ENCODE peak calls at places on chromosome 19, in eight cellular contexts. F is AG10803; D is activated naive CD8-positive, alpha-beta T cell treated with anti-CD3 and anti-CD28 coated beads, Interleukin-2, amount 50 U/mL, for 24 hours; P is cardiac fibroblast; J is NCI-H2029; I is activated CD4-positive, alpha-beta T cell treated with anti-CD3 and anti-CD28 coated beads for 24 hours; L is memory B cell; W is choroid plexus epithelial cell. C is an unnamed sample.

GRCh38 chr19:49200238-49200862 is 42.8 kb downstream of the TRPM4 start:
- DNase-seq in F (no peak), P (peak; percentile 15), D (peak; percentile 22), L (no peak), I (no peak), W (peak; percentile 11), J (no peak), C (no peak)

GRCh38 chr19:38679839-38680238 is 32.4 kb downstream of the ACTN4 start:
- DNase-seq in I (no peak), F (peak; percentile 56), J (no peak), L (no peak), P (no peak), D (no peak), W (no peak), C (peak; percentile 63)

GRCh38 chr19:10961763-10962536 is 1.1 kb downstream of the SMARCA4 start:
- DNase-seq in P (no peak), W (no peak), D (no peak), J (no peak), F (no peak), L (no peak), I (no peak), C (peak; percentile 12)

GRCh38 chr19:27772059-27772458 is 1440.9 kb downstream of the UQCRFS1 start:
- DNase-seq in L (no peak), I (no peak), P (no peak), D (no peak), J (no peak), F (no peak), W (no peak), C (no peak)

GRCh38 chr19:41351339-41352245 is 2.1 kb downstream of the TGFB1 start:
- DNase-seq in J (no peak), P (peak; percentile 63), L (peak; percentile 89), D (peak; percentile 83), I (peak; percentile 68), W (peak; percentile 55), F (peak; percentile 42), C (peak; percentile 42)

GRCh38 chr19:35272122-35272715 is 3.5 kb downstream of the USF2 start:
- DNase-seq in P (no peak), L (no peak), J (no peak), F (no peak), D (no peak), W (no peak), I (no peak), C (no peak)

GRCh38 chr19:13033819-13034611 is 38.7 kb downstream of the NFIX start:
- DNase-seq in F (peak; percentile 77), D (peak; percentile 70), I (no peak), L (peak; percentile 52), J (peak; percentile 96), P (peak; percentile 79), W (peak; percentile 48), C (peak; percentile 45)

GRCh38 chr19:35509861-35510625 is 3.4 kb downstream of the DMKN start:
- DNase-seq in D (peak; percentile 88), L (peak; percentile 86), I (peak; percentile 68), W (peak; percentile 34), P (peak; percentile 57), J (peak; percentile 44), F (peak; percentile 23), C (peak; percentile 22)

GRCh38 chr19:51691122-51692064 is 1.7 kb upstream of the SPACA6 start:
- DNase-seq in J (no peak), W (peak; percentile 67), I (no peak), F (peak; percentile 67), D (no peak), L (no peak), P (peak; percentile 80), C (peak; percentile 65)

GRCh38 chr19:43315851-43316250 is 37.6 kb upstream of the CD177 start:
- DNase-seq in D (no peak), W (no peak), F (no peak), J (no peak), I (no peak), L (no peak), P (no peak), C (no peak)

GRCh38 chr19:55464039-55464668 is 397 bp downstream of the C19orf85 start:
- DNase-seq in P (no peak), I (no peak), F (no peak), L (no peak), W (no peak), D (no peak), J (no peak), C (no peak)

GRCh38 chr19:38692458-38693379 is 45.3 kb downstream of the ACTN4 start:
- DNase-seq in P (no peak), L (no peak), F (no peak), W (no peak), J (no peak), I (no peak), D (no peak), C (no peak)

GRCh38 chr19:48543121-48543710 is 8.8 kb upstream of the SULT2B1 start:
- DNase-seq in J (peak; percentile 84), P (peak; percentile 64), D (no peak), L (no peak), F (peak; percentile 37), W (no peak), I (no peak), C (peak; percentile 65)

GRCh38 chr19:49560358-49560900 is 19.9 kb downstream of the NOSIP start:
- DNase-seq in P (no peak), I (no peak), L (no peak), W (no peak), D (peak; percentile 38), J (no peak), F (no peak), C (no peak)

GRCh38 chr19:10291554-10292205 is 1.9 kb downstream of the ICAM5 start:
- DNase-seq in J (no peak), I (no peak), W (no peak), D (no peak), L (peak; percentile 61), P (no peak), F (no peak), C (peak; percentile 10)

GRCh38 chr19:48218964-48219363 is 36.7 kb downstream of the CARD8 start:
- DNase-seq in F (peak; percentile 4), W (peak; percentile 85), P (peak; percentile 61), I (no peak), L (no peak), J (no peak), D (no peak), C (peak; percentile 22)

GRCh38 chr19:47035127-47035494 is 13.3 kb downstream of the TMEM160 start:
- DNase-seq in I (no peak), L (no peak), D (peak; percentile 23), W (peak; percentile 11), P (no peak), J (no peak), F (no peak), C (no peak)

GRCh38 chr19:3080281-3080680 is 13.9 kb upstream of the GNA11 start:
- DNase-seq in D (no peak), L (no peak), F (no peak), I (no peak), J (no peak), W (peak; percentile 81), P (no peak), C (peak; percentile 63)

GRCh38 chr19:47124937-47125668 is 5.5 kb upstream of the SAE1 start:
- DNase-seq in F (peak; percentile 76), D (no peak), I (no peak), L (peak; percentile 31), W (peak; percentile 86), P (peak; percentile 82), J (peak; percentile 84), C (peak; percentile 78)

GRCh38 chr19:6693056-6693471 is 23.1 kb upstream of the TNFSF14 start:
- DNase-seq in P (no peak), J (no peak), L (no peak), F (no peak), I (no peak), W (no peak), D (no peak), C (no peak)

GRCh38 chr19:18000981-18001836 is 6.8 kb upstream of the ARRDC2 start:
- DNase-seq in W (peak; percentile 59), J (peak; percentile 86), I (peak; percentile 77), F (peak; percentile 81), P (peak; percentile 89), L (peak; percentile 91), D (peak; percentile 94), C (peak; percentile 73)

GRCh38 chr19:13012690-13013608 is 17.7 kb downstream of the NFIX start:
- DNase-seq in F (peak; percentile 68), I (no peak), J (no peak), L (no peak), D (peak; percentile 54), W (peak; percentile 37), P (peak; percentile 65), C (peak; percentile 63)

GRCh38 chr19:38736036-38736412 is 8.2 kb downstream of the CAPN12 start:
- DNase-seq in I (no peak), D (peak; percentile 64), J (peak; percentile 6), W (no peak), L (peak; percentile 69), P (no peak), F (peak; percentile 16), C (no peak)

GRCh38 chr19:47111081-47111589 is 2.4 kb downstream of the ZC3H4 start:
- DNase-seq in P (no peak), J (peak; percentile 19), W (peak; percentile 19), D (peak; percentile 64), L (peak; percentile 43), F (no peak), I (no peak), C (no peak)

GRCh38 chr19:47093841-47094240 is 19.7 kb downstream of the ZC3H4 start:
- DNase-seq in W (peak; percentile 13), L (peak; percentile 33), D (peak; percentile 49), J (no peak), I (no peak), F (no peak), P (no peak), C (no peak)

GRCh38 chr19:31819837-31820236 is 470.6 kb upstream of the TSHZ3 start:
- DNase-seq in D (no peak), F (no peak), I (no peak), J (no peak), P (no peak), L (no peak), W (no peak), C (no peak)

GRCh38 chr19:38173324-38174041 is 50.5 kb downstream of the DPF1 start:
- DNase-seq in W (no peak), J (peak; percentile 99), L (no peak), P (peak; percentile 13), D (no peak), I (no peak), F (peak; percentile 84), C (peak; percentile 36)

GRCh38 chr19:58555920-58556632 is 1.2 kb upstream of the CHMP2A start:
- DNase-seq in F (no peak), J (no peak), I (no peak), L (peak; percentile 16), D (no peak), P (no peak), W (no peak), C (no peak)

GRCh38 chr19:55383789-55384575 is at the start of gene TMEM238:
- DNase-seq in I (peak; percentile 14), D (peak; percentile 63), L (peak; percentile 68), J (peak; percentile 55), P (peak; percentile 70), W (peak; percentile 80), F (peak; percentile 62), C (peak; percentile 70)

GRCh38 chr19:3330047-3330446 is 36.3 kb upstream of the NFIC start:
- DNase-seq in J (no peak), L (no peak), I (no peak), D (no peak), W (no peak), F (no peak), P (no peak), C (no peak)

GRCh38 chr19:38070573-38070972 is 153.4 kb downstream of the DPF1 start:
- DNase-seq in L (no peak), F (peak; percentile 56), W (peak; percentile 61), I (no peak), D (no peak), P (peak; percentile 43), J (peak; percentile 46), C (peak; percentile 88)

GRCh38 chr19:19230999-19231398 is 19.2 kb downstream of the NCAN start:
- DNase-seq in W (no peak), J (no peak), D (no peak), L (no peak), P (no peak), F (no peak), I (no peak), C (no peak)

GRCh38 chr19:892243-892996 is 567 bp downstream of the MED16 start:
- DNase-seq in F (no peak), D (peak; percentile 25), P (no peak), W (peak; percentile 28), J (no peak), L (no peak), I (no peak), C (no peak)

GRCh38 chr19:50624949-50625600 is 14.6 kb downstream of the SYT3 start:
- DNase-seq in W (no peak), D (no peak), J (no peak), L (no peak), I (no peak), P (no peak), F (no peak), C (no peak)

C was measured in IMR-90.